ENCODE peak calls at places on chromosomes 12 and 14, in seven cellular contexts. A, K, B, X, F, Z and U are unnamed samples.

GRCh38 chr12:90618606-90619005 is 336.4 kb downstream of the CCER1 start:
- DNase-seq in A (no peak), K (no peak), B (peak), X (no peak), F (no peak), Z (no peak), U (peak)

GRCh38 chr14:34781242-34781641 is 66.8 kb upstream of the CFL2 start:
- DNase-seq in A (peak), K (peak), B (peak), X (no peak), F (no peak), Z (peak), U (peak)

GRCh38 chr14:93073833-93074769 is 41.6 kb downstream of the ITPK1 start:
- DNase-seq in A (no peak), K (peak), B (peak), X (no peak), F (no peak), Z (no peak), U (peak)

GRCh38 chr12:129257526-129257925 is 404.2 kb downstream of the GLT1D1 start:
- DNase-seq in A (no peak), K (no peak), B (no peak), X (no peak), F (no peak), Z (no peak), U (peak)

GRCh38 chr14:35333347-35333730 is 41.2 kb downstream of the PSMA6 start:
- DNase-seq in A (no peak), K (no peak), B (no peak), X (no peak), F (no peak), Z (no peak), U (no peak)

GRCh38 chr12:106345739-106346138 is 11.8 kb upstream of the POLR3B start:
- DNase-seq in A (no peak), K (peak), B (peak), X (peak), F (peak), Z (peak), U (no peak)

GRCh38 chr12:113462880-113463745 is 8.6 kb downstream of the LHX5 start:
- DNase-seq in A (no peak), K (no peak), B (no peak), X (no peak), F (no peak), Z (no peak), U (no peak)

GRCh38 chr12:53236443-53237111 is 4.6 kb upstream of the RARG start:
- DNase-seq in A (no peak), K (no peak), B (no peak), X (no peak), F (no peak), Z (no peak), U (no peak)

GRCh38 chr12:131621701-131622421 is 89.0 kb upstream of the SFSWAP start:
- DNase-seq in A (no peak), K (no peak), B (no peak), X (no peak), F (no peak), Z (no peak), U (no peak)

GRCh38 chr12:1474567-1475153 is 119.7 kb downstream of the FBXL14 start:
- DNase-seq in A (no peak), K (peak), B (peak), X (peak), F (no peak), Z (no peak), U (peak)
- H3K4me3 ChIP-seq in A (no peak), K (peak), B (peak), X (no peak), F (no peak), Z (no peak), U (peak)

DNA sequence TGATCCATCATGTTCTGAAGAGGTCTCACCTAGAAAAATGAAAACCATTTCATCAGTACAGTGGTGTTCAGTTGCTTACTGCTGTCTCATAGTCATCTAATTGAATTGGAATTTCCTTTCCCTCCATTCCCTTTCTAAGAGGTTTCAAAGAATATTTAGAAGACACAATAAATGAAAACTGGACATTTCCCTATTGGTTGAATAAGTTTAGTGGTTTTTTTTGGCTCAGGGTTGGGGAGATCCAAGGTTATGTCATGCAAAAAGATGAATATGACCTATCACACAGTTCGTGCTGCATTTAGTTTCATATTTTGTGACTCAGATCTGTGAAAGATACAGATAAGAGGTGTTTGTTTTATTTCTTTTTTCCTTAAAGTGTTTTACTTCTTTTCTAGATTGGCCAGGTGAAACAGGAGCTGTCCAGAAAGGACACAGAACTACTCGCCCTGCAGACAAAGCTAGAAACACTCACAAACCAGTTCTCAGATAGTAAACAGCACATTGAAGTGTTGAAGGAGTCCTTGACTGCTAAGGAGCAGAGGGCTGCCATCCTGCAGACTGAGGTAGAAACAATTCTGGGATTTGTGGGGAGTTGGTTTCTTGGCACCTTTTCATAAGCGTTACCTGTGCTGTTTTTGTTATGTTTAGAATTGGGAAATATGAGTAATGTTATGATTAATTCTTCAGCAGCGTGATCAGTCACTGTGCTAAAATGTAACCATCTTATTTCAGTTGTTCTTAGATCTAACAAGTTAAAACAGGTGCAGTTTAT is 124.6 kb downstream of the ERC1 start:
- DNase-seq in A (no peak), K (peak), B (peak), X (no peak), F (no peak), Z (no peak), U (peak)
- H3K9ac ChIP-seq in A (no peak), K (peak), B (peak), X (no peak), F (no peak), Z (no peak), U (peak)

DNA sequence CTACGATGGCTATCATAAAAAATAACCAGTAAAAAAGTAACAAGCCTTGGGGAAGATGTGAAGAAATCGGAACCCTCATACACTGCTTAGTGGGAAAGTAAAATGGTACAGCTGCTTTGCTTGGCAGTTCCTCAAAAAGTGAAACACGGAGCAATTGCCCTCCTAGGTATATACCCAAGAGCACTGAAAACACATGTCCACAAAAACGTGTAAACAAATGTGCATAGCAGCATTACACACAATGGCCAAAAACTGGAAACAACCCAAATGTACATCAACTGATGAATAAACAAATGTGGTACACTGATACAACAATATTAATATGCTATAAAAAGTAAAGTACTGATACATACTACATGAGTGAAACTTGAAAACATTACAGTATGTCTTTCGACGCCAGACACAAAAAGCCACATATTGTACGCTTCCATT is 1.2 kb downstream of the SLC41A2 start:
- DNase-seq in A (no peak), K (no peak), B (peak), X (no peak), F (no peak), Z (no peak), U (peak)
- H3K4me3 ChIP-seq in A (peak), K (no peak), B (no peak), X (no peak), F (peak), Z (no peak), U (peak)

GRCh38 chr12:122130150-122130549 is 43.9 kb downstream of the IL31 start:
- DNase-seq in A (no peak), K (peak), B (peak), X (no peak), F (no peak), Z (no peak), U (no peak)
- H3K9ac ChIP-seq in A (no peak), K (no peak), B (no peak), X (no peak), F (no peak), Z (no peak), U (no peak)

GRCh38 chr12:47722136-47722834 is 3.0 kb downstream of the ENDOU start:
- DNase-seq in A (no peak), K (no peak), B (no peak), X (no peak), F (no peak), Z (no peak), U (no peak)

GRCh38 chr12:47718531-47718930 is 6.8 kb downstream of the ENDOU start:
- DNase-seq in A (no peak), K (no peak), B (no peak), X (no peak), F (no peak), Z (no peak), U (no peak)

GRCh38 chr12:47725091-47725772 is at the start of gene ENDOU:
- DNase-seq in A (no peak), K (no peak), B (no peak), X (no peak), F (no peak), Z (no peak), U (no peak)

GRCh38 chr12:47722926-47723631 is 2.2 kb downstream of the ENDOU start:
- DNase-seq in A (no peak), K (peak), B (no peak), X (no peak), F (no peak), Z (no peak), U (no peak)

GRCh38 chr12:47721431-47721973 is 3.8 kb downstream of the ENDOU start:
- DNase-seq in A (no peak), K (no peak), B (no peak), X (no peak), F (no peak), Z (no peak), U (no peak)
- H3K4me3 ChIP-seq in A (no peak), K (no peak), B (no peak), X (no peak), F (no peak), Z (no peak), U (no peak)

DNA sequence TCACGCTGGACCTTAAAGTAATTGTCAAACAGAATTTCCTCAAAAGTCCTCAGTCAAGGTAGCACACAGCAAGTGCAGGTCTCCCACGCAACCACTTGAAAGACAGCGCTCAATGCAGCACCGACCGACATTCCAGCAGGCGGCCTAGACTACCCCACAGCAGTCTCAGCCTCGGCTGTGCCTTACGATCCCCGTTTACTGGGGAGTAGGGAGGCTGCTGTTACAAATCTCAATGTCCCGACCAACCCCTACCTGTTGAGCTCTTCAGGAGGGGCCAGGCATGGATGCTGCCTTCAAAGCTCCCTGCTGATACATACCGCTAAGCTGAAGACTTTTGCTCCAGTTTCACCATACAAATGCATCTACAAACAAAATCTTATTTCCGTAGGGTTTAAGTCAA is 21.8 kb downstream of the VPS37B start:
- DNase-seq in A (no peak), K (no peak), B (no peak), X (no peak), F (no peak), Z (no peak), U (no peak)
- H3K9ac ChIP-seq in A (no peak), K (no peak), B (no peak), X (no peak), F (no peak), Z (no peak), U (no peak)

DNA sequence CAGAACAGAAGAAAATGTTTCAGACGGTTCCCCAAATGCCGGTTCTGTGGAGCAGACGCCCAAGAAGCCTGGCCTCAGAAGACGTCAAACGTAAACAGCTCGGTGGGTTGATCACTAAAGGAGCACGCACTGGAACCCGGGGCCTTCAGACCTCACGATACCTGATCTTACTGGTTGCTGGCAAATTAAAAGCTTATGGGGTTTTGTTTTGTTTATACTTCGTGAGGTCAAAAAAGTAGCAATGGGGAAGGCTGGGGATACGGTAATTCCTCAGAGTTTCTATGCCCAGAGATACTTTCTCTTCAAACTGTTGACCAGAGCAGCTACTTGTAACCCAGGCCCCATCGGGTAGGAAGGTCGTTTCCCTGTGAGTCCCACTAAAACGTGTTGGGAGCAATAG is 1.7 kb downstream of the CDKN1B start:
- DNase-seq in A (no peak), K (peak), B (peak), X (no peak), F (no peak), Z (peak), U (peak)
- H3K4me3 ChIP-seq in A (peak), K (peak), B (peak), X (peak), F (peak), Z (peak), U (peak)